ENCODE peak calls at places on chromosome 6, in ten cellular contexts. T is AG09319; S is cardiac muscle cell; H is CD8-positive, alpha-beta T cell; B is Peyer's patch; F is endothelial cell; I is neural crest cell; L is IMR-90; N is WTC11; P is mucosa of descending colon. Q is an unnamed sample.

GRCh38 chr6:84774174-84775158 is 10.1 kb upstream of the TBX18 start:
- DNase-seq in T (no peak), S (peak), H (no peak), B (peak), F (peak), I (peak), L (no peak), N (peak), P (peak), Q (no peak)

GRCh38 chr6:36717871-36718540 is 20.4 kb downstream of the RAB44 start:
- DNase-seq in T (no peak), S (no peak), H (no peak), B (no peak), F (no peak), I (no peak), L (no peak), N (no peak), P (no peak), Q (no peak)

GRCh38 chr6:3427740-3428085 is 29.1 kb downstream of the SLC22A23 start:
- DNase-seq in T (no peak), S (no peak), H (no peak), B (no peak), F (no peak), I (no peak), L (no peak), N (no peak), P (peak), Q (no peak)

GRCh38 chr6:145756170-145756662 is 20.9 kb upstream of the EPM2A start:
- DNase-seq in T (peak), S (no peak), H (no peak), B (no peak), F (no peak), I (no peak), L (peak), N (no peak), P (no peak), Q (no peak)

GRCh38 chr6:168535711-168536110 is 94.7 kb downstream of the SMOC2 start:
- DNase-seq in T (no peak), S (no peak), H (no peak), B (no peak), F (no peak), I (no peak), L (no peak), N (no peak), P (no peak), Q (no peak)

GRCh38 chr6:160031442-160031841 is 62.6 kb downstream of the IGF2R start:
- DNase-seq in T (no peak), S (no peak), H (no peak), B (no peak), F (no peak), I (no peak), L (peak), N (no peak), P (no peak), Q (no peak)

GRCh38 chr6:21500894-21501293 is 92.7 kb upstream of the SOX4 start:
- DNase-seq in T (no peak), S (no peak), H (no peak), B (peak), F (no peak), I (no peak), L (no peak), N (no peak), P (peak), Q (no peak)

GRCh38 chr6:140020207-140020791 is 645.9 kb upstream of the CITED2 start:
- DNase-seq in T (no peak), S (no peak), H (no peak), B (no peak), F (no peak), I (no peak), L (no peak), N (no peak), P (no peak), Q (no peak)

GRCh38 chr6:19180348-19181073 is 656.7 kb upstream of the ID4 start:
- DNase-seq in T (no peak), S (peak), H (no peak), B (peak), F (no peak), I (no peak), L (no peak), N (no peak), P (peak), Q (no peak)

GRCh38 chr6:85015396-85015990 is 251.1 kb upstream of the TBX18 start:
- DNase-seq in T (peak), S (peak), H (no peak), B (no peak), F (peak), I (peak), L (peak), N (peak), P (peak), Q (no peak)

GRCh38 chr6:6026513-6027205 is 19.9 kb upstream of the NRN1 start:
- DNase-seq in T (no peak), S (no peak), H (no peak), B (no peak), F (no peak), I (no peak), L (no peak), N (no peak), P (no peak), Q (no peak)

GRCh38 chr6:53585208-53585903 is 40.5 kb upstream of the GCLC start:
- DNase-seq in T (no peak), S (no peak), H (no peak), B (no peak), F (no peak), I (no peak), L (no peak), N (no peak), P (no peak), Q (no peak)

GRCh38 chr6:73923899-73924485 is 228.0 kb downstream of the CD109 start:
- DNase-seq in T (peak), S (no peak), H (no peak), B (no peak), F (no peak), I (no peak), L (peak), N (no peak), P (no peak), Q (no peak)

GRCh38 chr6:129895692-129896091 is 34.6 kb upstream of the TMEM244 start:
- DNase-seq in T (no peak), S (no peak), H (no peak), B (no peak), F (no peak), I (no peak), L (peak), N (no peak), P (no peak), Q (no peak)

GRCh38 chr6:45419574-45420082 is 41.9 kb upstream of the SUPT3H start:
- DNase-seq in T (no peak), S (peak), H (peak), B (peak), F (peak), I (peak), L (no peak), N (peak), P (peak), Q (peak)

GRCh38 chr6:135871878-135872277 is 20.4 kb downstream of the PDE7B start:
- DNase-seq in T (no peak), S (no peak), H (no peak), B (no peak), F (no peak), I (no peak), L (peak), N (no peak), P (no peak), Q (no peak)

GRCh38 chr6:99307295-99307907 is 42.1 kb downstream of the FAXC start:
- DNase-seq in T (no peak), S (no peak), H (no peak), B (no peak), F (no peak), I (no peak), L (no peak), N (no peak), P (no peak), Q (no peak)

GRCh38 chr6:67459556-67459955 is 1175.5 kb upstream of the ADGRB3 start:
- DNase-seq in T (no peak), S (no peak), H (no peak), B (no peak), F (no peak), I (no peak), L (no peak), N (no peak), P (no peak), Q (no peak)

GRCh38 chr6:63923139-63923739 is 287.6 kb downstream of the PHF3 start:
- DNase-seq in T (no peak), S (peak), H (no peak), B (no peak), F (no peak), I (no peak), L (peak), N (no peak), P (no peak), Q (no peak)

GRCh38 chr6:150730801-150731445 is 131.2 kb downstream of the PLEKHG1 start:
- DNase-seq in T (no peak), S (no peak), H (no peak), B (no peak), F (no peak), I (no peak), L (no peak), N (no peak), P (peak), Q (no peak)

GRCh38 chr6:7973603-7974002 is 63.0 kb upstream of the TXNDC5 start:
- DNase-seq in T (no peak), S (no peak), H (no peak), B (no peak), F (no peak), I (no peak), L (no peak), N (no peak), P (no peak), Q (no peak)

GRCh38 chr6:11714116-11714797 is 64.3 kb downstream of the ADTRP start:
- DNase-seq in T (no peak), S (no peak), H (no peak), B (no peak), F (no peak), I (no peak), L (no peak), N (no peak), P (no peak), Q (no peak)

GRCh38 chr6:43817192-43817591 is 47.2 kb downstream of the VEGFA start:
- DNase-seq in T (no peak), S (peak), H (no peak), B (no peak), F (peak), I (no peak), L (peak), N (peak), P (peak), Q (no peak)
- TF ChIP-seq CTCF in T (peak), S (peak), H (no peak), B (peak), F (no peak), I (peak), L (peak), N (no peak), P (no peak), Q (no peak)

GRCh38 chr6:31652925-31653724 is 664 bp upstream of the BAG6 start:
- DNase-seq in T (no peak), S (peak), H (peak), B (no peak), F (peak), I (no peak), L (no peak), N (peak), P (peak), Q (no peak)
- TF ChIP-seq CTCF in T (peak), S (peak), H (no peak), B (no peak), F (no peak), I (no peak), L (no peak), N (no peak), P (no peak), Q (no peak)

GRCh38 chr6:138988469-138988834 is 399 bp upstream of the REPS1 start:
- DNase-seq in T (no peak), S (no peak), H (no peak), B (no peak), F (no peak), I (no peak), L (peak), N (no peak), P (no peak), Q (no peak)
- TF ChIP-seq CTCF in T (no peak), S (no peak), H (peak), B (no peak), F (peak), I (peak), L (no peak), N (no peak), P (no peak), Q (peak)

GRCh38 chr6:166245148-166245547 is 63.0 kb downstream of the PRR18 start:
- DNase-seq in T (no peak), S (no peak), H (no peak), B (no peak), F (no peak), I (no peak), L (no peak), N (no peak), P (no peak), Q (no peak)

GRCh38 chr6:166244353-166245045 is 63.7 kb downstream of the PRR18 start:
- DNase-seq in T (no peak), S (no peak), H (peak), B (no peak), F (no peak), I (no peak), L (no peak), N (no peak), P (no peak), Q (peak)

GRCh38 chr6:166242888-166243287 is 65.3 kb downstream of the PRR18 start:
- DNase-seq in T (no peak), S (no peak), H (no peak), B (no peak), F (no peak), I (no peak), L (no peak), N (no peak), P (no peak), Q (no peak)

GRCh38 chr6:166240889-166241288 is 67.3 kb downstream of the PRR18 start:
- DNase-seq in T (no peak), S (no peak), H (no peak), B (no peak), F (no peak), I (no peak), L (no peak), N (no peak), P (no peak), Q (no peak)

DNA sequence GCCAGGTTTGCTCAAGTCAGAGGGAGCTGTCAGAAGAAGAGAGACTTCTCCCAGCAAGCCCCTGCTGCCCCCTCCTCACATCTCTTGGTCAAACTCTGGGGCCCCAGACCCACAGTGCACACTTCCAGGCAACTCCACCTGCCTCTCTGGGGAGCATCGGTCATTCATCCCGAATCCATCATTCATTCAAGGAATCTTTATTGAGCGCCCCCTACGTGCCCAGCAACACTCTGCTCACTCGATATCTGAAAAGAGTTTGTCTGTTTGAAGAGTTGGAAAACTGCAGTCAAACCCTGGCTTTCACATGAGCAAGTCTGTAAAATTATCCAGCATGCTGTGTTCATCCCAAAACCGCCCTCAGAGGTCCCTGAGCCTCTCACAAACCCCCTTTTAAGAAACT is 66.2 kb downstream of the PRR18 start:
- DNase-seq in T (no peak), S (no peak), H (no peak), B (no peak), F (no peak), I (no peak), L (no peak), N (no peak), P (no peak), Q (no peak)
- TF ChIP-seq CTCF in T (no peak), S (no peak), H (no peak), B (no peak), F (no peak), I (no peak), L (no peak), N (no peak), P (no peak), Q (no peak)

GRCh38 chr6:40844241-40844640 is 194.8 kb downstream of the UNC5CL start:
- DNase-seq in T (no peak), S (no peak), H (no peak), B (no peak), F (no peak), I (no peak), L (no peak), N (no peak), P (no peak), Q (no peak)

GRCh38 chr6:40848038-40848437 is 191.0 kb downstream of the UNC5CL start:
- DNase-seq in T (no peak), S (no peak), H (no peak), B (no peak), F (no peak), I (no peak), L (peak), N (no peak), P (no peak), Q (no peak)

GRCh38 chr6:40852667-40853383 is 186.2 kb downstream of the UNC5CL start:
- DNase-seq in T (no peak), S (no peak), H (no peak), B (no peak), F (peak), I (no peak), L (no peak), N (peak), P (no peak), Q (no peak)

GRCh38 chr6:40845588-40845987 is 193.4 kb downstream of the UNC5CL start:
- DNase-seq in T (no peak), S (peak), H (no peak), B (no peak), F (peak), I (peak), L (peak), N (peak), P (no peak), Q (no peak)

GRCh38 chr6:40848868-40849524 is 190.0 kb downstream of the UNC5CL start:
- DNase-seq in T (no peak), S (no peak), H (no peak), B (no peak), F (no peak), I (no peak), L (no peak), N (no peak), P (no peak), Q (no peak)
- TF ChIP-seq CTCF in T (no peak), S (no peak), H (no peak), B (no peak), F (no peak), I (no peak), L (no peak), N (no peak), P (no peak), Q (no peak)

GRCh38 chr6:33583591-33584155 is 3.6 kb upstream of the BAK1 start:
- DNase-seq in T (no peak), S (no peak), H (no peak), B (no peak), F (peak), I (peak), L (no peak), N (peak), P (no peak), Q (no peak)
- TF ChIP-seq CTCF in T (peak), S (peak), H (no peak), B (peak), F (peak), I (peak), L (peak), N (peak), P (no peak), Q (no peak)

GRCh38 chr6:56685102-56685733 is 42.5 kb upstream of the DST start:
- DNase-seq in T (no peak), S (no peak), H (no peak), B (no peak), F (no peak), I (no peak), L (no peak), N (no peak), P (no peak), Q (no peak)

GRCh38 chr6:56682580-56682979 is 39.9 kb upstream of the DST start:
- DNase-seq in T (no peak), S (no peak), H (no peak), B (no peak), F (no peak), I (no peak), L (no peak), N (no peak), P (no peak), Q (no peak)

GRCh38 chr6:56684342-56685101 is 41.8 kb upstream of the DST start:
- DNase-seq in T (no peak), S (no peak), H (no peak), B (no peak), F (no peak), I (no peak), L (no peak), N (no peak), P (no peak), Q (no peak)

GRCh38 chr6:56685994-56686393 is 43.3 kb upstream of the DST start:
- DNase-seq in T (no peak), S (no peak), H (no peak), B (no peak), F (no peak), I (no peak), L (no peak), N (no peak), P (no peak), Q (no peak)

GRCh38 chr6:56683882-56684281 is 41.2 kb upstream of the DST start:
- DNase-seq in T (peak), S (no peak), H (no peak), B (no peak), F (no peak), I (no peak), L (peak), N (no peak), P (no peak), Q (no peak)
- TF ChIP-seq CTCF in T (no peak), S (no peak), H (no peak), B (no peak), F (no peak), I (no peak), L (no peak), N (no peak), P (no peak), Q (no peak)

GRCh38 chr6:51753635-51754034 is 333.8 kb downstream of the PKHD1 start:
- DNase-seq in T (no peak), S (peak), H (no peak), B (no peak), F (peak), I (peak), L (no peak), N (peak), P (peak), Q (no peak)
- TF ChIP-seq CTCF in T (no peak), S (no peak), H (no peak), B (no peak), F (peak), I (peak), L (no peak), N (peak), P (no peak), Q (no peak)

GRCh38 chr6:97919631-97920030 is 636.6 kb upstream of the MMS22L start:
- DNase-seq in T (no peak), S (peak), H (no peak), B (no peak), F (no peak), I (no peak), L (no peak), N (no peak), P (no peak), Q (no peak)

GRCh38 chr6:97923249-97923648 is 640.2 kb upstream of the MMS22L start:
- DNase-seq in T (no peak), S (no peak), H (no peak), B (no peak), F (no peak), I (no peak), L (no peak), N (no peak), P (no peak), Q (no peak)

DNA sequence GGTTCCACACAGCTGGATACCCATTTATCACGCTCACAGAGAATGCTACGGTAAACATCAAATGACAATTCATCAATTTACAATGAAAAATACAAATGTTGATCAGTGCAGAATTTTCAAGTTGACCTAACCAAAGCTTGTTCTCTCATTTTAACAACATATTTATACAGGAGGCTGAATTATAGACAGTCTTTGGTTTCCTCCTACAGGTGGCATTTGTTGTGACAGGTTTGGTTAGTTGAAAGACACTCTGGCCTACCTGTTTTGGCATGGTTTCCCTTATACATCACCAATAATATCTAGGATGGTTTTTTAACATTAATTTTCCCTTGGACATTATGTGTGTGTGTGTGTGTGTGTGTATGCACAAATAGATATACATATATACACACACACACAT is 642.5 kb upstream of the MMS22L start:
- DNase-seq in T (no peak), S (no peak), H (no peak), B (no peak), F (no peak), I (no peak), L (no peak), N (no peak), P (no peak), Q (no peak)
- TF ChIP-seq CTCF in T (no peak), S (no peak), H (no peak), B (no peak), F (no peak), I (peak), L (no peak), N (no peak), P (no peak), Q (no peak)

GRCh38 chr6:83609248-83609647 is 96.9 kb downstream of the PRSS35 start:
- DNase-seq in T (no peak), S (no peak), H (no peak), B (no peak), F (no peak), I (no peak), L (no peak), N (no peak), P (no peak), Q (no peak)

GRCh38 chr6:83601119-83601518 is 88.8 kb downstream of the PRSS35 start:
- DNase-seq in T (no peak), S (no peak), H (no peak), B (no peak), F (no peak), I (no peak), L (no peak), N (no peak), P (no peak), Q (no peak)

GRCh38 chr6:83603560-83603959 is 91.2 kb downstream of the PRSS35 start:
- DNase-seq in T (no peak), S (no peak), H (no peak), B (no peak), F (no peak), I (no peak), L (no peak), N (no peak), P (no peak), Q (no peak)

GRCh38 chr6:83600531-83600930 is 88.2 kb downstream of the PRSS35 start:
- DNase-seq in T (no peak), S (no peak), H (no peak), B (no peak), F (no peak), I (no peak), L (no peak), N (no peak), P (no peak), Q (no peak)

GRCh38 chr6:83605517-83605916 is 93.2 kb downstream of the PRSS35 start:
- DNase-seq in T (no peak), S (no peak), H (no peak), B (no peak), F (peak), I (no peak), L (no peak), N (peak), P (no peak), Q (no peak)
- TF ChIP-seq CTCF in T (no peak), S (no peak), H (no peak), B (no peak), F (no peak), I (no peak), L (no peak), N (no peak), P (no peak), Q (no peak)

Q was measured in natural killer cell.